ENCODE peak calls at places on chromosomes 11 and 22, in four cellular contexts. One of them, this sample, is unnamed.

GRCh38 chr11:2775626-2776350 is 76.0 kb upstream of the KCNQ1OT1 start:
- DNase-seq in transverse colon: no peak
- DNase-seq in fibroblast of the aortic adventitia: no peak
- DNase-seq in gastrocnemius medialis: no peak
- DNase-seq in this sample: no peak

GRCh38 chr11:70933986-70934583 is 318.3 kb downstream of the SHANK2 start:
- DNase-seq in transverse colon: no peak
- DNase-seq in fibroblast of the aortic adventitia: no peak
- DNase-seq in gastrocnemius medialis: no peak
- DNase-seq in this sample: no peak

GRCh38 chr11:107017433-107018227 is 646 bp downstream of the GUCY1A2 start:
- DNase-seq in transverse colon: no peak
- DNase-seq in fibroblast of the aortic adventitia: no peak
- DNase-seq in gastrocnemius medialis: peak; percentile 10
- DNase-seq in this sample: peak; percentile 51

GRCh38 chr22:22171357-22172218 is 73.0 kb upstream of the VPREB1 start:
- DNase-seq in transverse colon: no peak
- DNase-seq in fibroblast of the aortic adventitia: no peak
- DNase-seq in gastrocnemius medialis: no peak
- DNase-seq in this sample: peak; percentile 18

GRCh38 chr11:44680982-44681597 is 45.7 kb upstream of the TSPAN18 start:
- DNase-seq in transverse colon: no peak
- DNase-seq in fibroblast of the aortic adventitia: no peak
- DNase-seq in gastrocnemius medialis: no peak
- DNase-seq in this sample: no peak

GRCh38 chr11:60973699-60974098 is 2.2 kb downstream of the CD6 start:
- DNase-seq in transverse colon: no peak
- DNase-seq in fibroblast of the aortic adventitia: no peak
- DNase-seq in gastrocnemius medialis: no peak
- DNase-seq in this sample: no peak

GRCh38 chr22:43478621-43479285 is 66.9 kb downstream of the MPPED1 start:
- DNase-seq in transverse colon: no peak
- DNase-seq in fibroblast of the aortic adventitia: no peak
- DNase-seq in gastrocnemius medialis: no peak
- DNase-seq in this sample: no peak

GRCh38 chr11:17381156-17381555 is 7.3 kb downstream of the KCNJ11 start:
- DNase-seq in transverse colon: no peak
- DNase-seq in fibroblast of the aortic adventitia: no peak
- DNase-seq in gastrocnemius medialis: no peak
- DNase-seq in this sample: no peak

GRCh38 chr22:24186892-24187670 is 5.8 kb downstream of the SUSD2 start:
- DNase-seq in transverse colon: no peak
- DNase-seq in fibroblast of the aortic adventitia: no peak
- DNase-seq in gastrocnemius medialis: no peak
- DNase-seq in this sample: no peak

GRCh38 chr11:2526808-2527381 is 82.1 kb downstream of the KCNQ1 start:
- DNase-seq in transverse colon: peak; percentile 87
- DNase-seq in fibroblast of the aortic adventitia: no peak
- DNase-seq in gastrocnemius medialis: peak; percentile 33
- DNase-seq in this sample: peak; percentile 13

GRCh38 chr11:133968300-133968699 is 11.5 kb upstream of the IGSF9B start:
- DNase-seq in transverse colon: no peak
- DNase-seq in fibroblast of the aortic adventitia: no peak
- DNase-seq in gastrocnemius medialis: no peak
- DNase-seq in this sample: no peak

GRCh38 chr22:25452116-25452700 is 112.3 kb upstream of the GRK3 start:
- DNase-seq in transverse colon: no peak
- DNase-seq in fibroblast of the aortic adventitia: peak; percentile 74
- DNase-seq in gastrocnemius medialis: no peak
- DNase-seq in this sample: no peak

GRCh38 chr11:35321111-35321510 is 98.2 kb downstream of the SLC1A2 start:
- DNase-seq in transverse colon: no peak
- DNase-seq in fibroblast of the aortic adventitia: no peak
- DNase-seq in gastrocnemius medialis: no peak
- DNase-seq in this sample: no peak

GRCh38 chr11:79762271-79762935 is 321.6 kb upstream of the TENM4 start:
- DNase-seq in transverse colon: no peak
- DNase-seq in fibroblast of the aortic adventitia: no peak
- DNase-seq in gastrocnemius medialis: no peak
- DNase-seq in this sample: peak; percentile 10

GRCh38 chr22:29044657-29045176 is 16.9 kb downstream of the C22orf31 start:
- DNase-seq in transverse colon: no peak
- DNase-seq in fibroblast of the aortic adventitia: peak; percentile 77
- DNase-seq in gastrocnemius medialis: peak; percentile 53
- DNase-seq in this sample: peak; percentile 81

GRCh38 chr11:95297680-95298452 is 66.9 kb upstream of the SESN3 start:
- DNase-seq in transverse colon: no peak
- DNase-seq in fibroblast of the aortic adventitia: no peak
- DNase-seq in gastrocnemius medialis: no peak
- DNase-seq in this sample: no peak

GRCh38 chr22:22408731-22409696 is 99.5 kb downstream of the ZNF280B start:
- DNase-seq in transverse colon: peak; percentile 42
- DNase-seq in fibroblast of the aortic adventitia: peak; percentile 16
- DNase-seq in gastrocnemius medialis: no peak
- DNase-seq in this sample: peak; percentile 44

GRCh38 chr11:66293352-66293751 is 1.7 kb downstream of the TMEM151A start:
- DNase-seq in transverse colon: no peak
- DNase-seq in fibroblast of the aortic adventitia: no peak
- DNase-seq in gastrocnemius medialis: no peak
- DNase-seq in this sample: no peak

GRCh38 chr11:31783264-31783663 is 27.9 kb downstream of the PAX6 start:
- DNase-seq in transverse colon: no peak
- DNase-seq in fibroblast of the aortic adventitia: no peak
- DNase-seq in gastrocnemius medialis: no peak
- DNase-seq in this sample: no peak

GRCh38 chr11:34749666-34750659 is 129.1 kb downstream of the EHF start:
- DNase-seq in transverse colon: peak; percentile 54
- DNase-seq in fibroblast of the aortic adventitia: peak; percentile 95
- DNase-seq in gastrocnemius medialis: peak; percentile 87
- DNase-seq in this sample: peak; percentile 95

GRCh38 chr22:23403152-23403719 is 176.9 kb downstream of the IGLL1 start:
- DNase-seq in transverse colon: no peak
- DNase-seq in fibroblast of the aortic adventitia: no peak
- DNase-seq in gastrocnemius medialis: no peak
- DNase-seq in this sample: no peak

GRCh38 chr11:36150986-36151385 is 138.2 kb downstream of the COMMD9 start:
- DNase-seq in transverse colon: no peak
- DNase-seq in fibroblast of the aortic adventitia: peak; percentile 52
- DNase-seq in gastrocnemius medialis: no peak
- DNase-seq in this sample: no peak

GRCh38 chr22:41976070-41976901 is 7.0 kb downstream of the SEPTIN3 start:
- DNase-seq in transverse colon: peak; percentile 47
- DNase-seq in fibroblast of the aortic adventitia: no peak
- DNase-seq in gastrocnemius medialis: no peak
- DNase-seq in this sample: no peak

GRCh38 chr11:5004429-5005274 is 10.0 kb downstream of the OR51L1 start:
- DNase-seq in transverse colon: peak; percentile 46
- DNase-seq in fibroblast of the aortic adventitia: peak; percentile 56
- DNase-seq in gastrocnemius medialis: no peak
- DNase-seq in this sample: peak; percentile 82

GRCh38 chr22:36892292-36892691 is 21.1 kb upstream of the CSF2RB start:
- DNase-seq in transverse colon: no peak
- DNase-seq in fibroblast of the aortic adventitia: peak; percentile 45
- DNase-seq in gastrocnemius medialis: no peak
- DNase-seq in this sample: no peak

GRCh38 chr11:57920971-57921370 is 102.7 kb upstream of the OR9Q1 start:
- DNase-seq in transverse colon: no peak
- DNase-seq in fibroblast of the aortic adventitia: no peak
- DNase-seq in gastrocnemius medialis: no peak
- DNase-seq in this sample: no peak

GRCh38 chr11:58900479-58901420 is 38.5 kb upstream of the GLYATL1 start:
- DNase-seq in transverse colon: peak; percentile 82
- DNase-seq in fibroblast of the aortic adventitia: peak; percentile 81
- DNase-seq in gastrocnemius medialis: peak; percentile 29
- DNase-seq in this sample: peak; percentile 85

GRCh38 chr11:106644824-106645223 is 373.5 kb downstream of the GUCY1A2 start:
- DNase-seq in transverse colon: no peak
- DNase-seq in fibroblast of the aortic adventitia: peak; percentile 13
- DNase-seq in gastrocnemius medialis: no peak
- DNase-seq in this sample: peak; percentile 67

DNA sequence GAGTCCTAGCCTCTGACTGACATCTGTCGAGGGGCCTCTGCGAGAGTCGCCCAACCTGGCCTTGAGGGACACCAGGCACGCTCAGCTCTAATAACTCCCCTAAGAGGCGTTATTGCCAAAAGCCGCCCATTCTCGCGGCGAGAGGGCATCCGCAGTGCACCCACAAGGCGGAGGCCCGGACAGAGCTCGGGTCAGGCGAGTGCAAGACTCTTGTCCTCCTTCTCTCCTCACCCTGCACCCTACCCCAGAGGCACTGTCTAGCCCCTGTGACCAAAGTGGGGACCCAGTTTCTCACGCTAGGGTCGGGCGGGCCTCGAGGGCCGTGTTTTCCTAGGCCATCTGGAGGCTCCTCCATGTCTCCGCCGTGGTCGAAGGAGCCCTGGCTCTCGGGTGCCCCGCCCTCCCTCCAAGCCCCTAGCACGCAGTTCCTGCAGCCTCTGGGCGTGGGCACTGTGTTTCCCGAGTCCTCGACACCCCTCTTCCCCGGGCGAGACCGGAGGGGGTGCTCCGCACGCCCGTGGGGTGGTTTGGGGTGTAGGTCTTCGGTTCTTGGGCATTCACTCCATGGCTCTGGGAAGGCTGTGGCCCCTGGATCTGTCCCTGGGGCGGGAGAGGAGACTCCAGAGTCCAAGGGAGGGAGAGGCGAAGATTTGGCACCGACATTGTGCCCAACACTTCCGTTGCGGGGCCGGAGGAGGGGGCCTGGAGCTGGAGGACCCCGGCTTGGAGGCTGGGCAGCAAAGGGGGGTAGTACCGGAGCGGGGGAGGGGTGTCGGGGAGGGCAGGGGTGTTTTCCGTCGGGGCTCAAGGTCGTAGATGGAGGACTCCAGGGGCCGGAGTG is 1.0 kb downstream of the CHRM4 start:
- DNase-seq in transverse colon: no peak
- DNase-seq in fibroblast of the aortic adventitia: no peak
- DNase-seq in gastrocnemius medialis: no peak
- DNase-seq in this sample: no peak
- H3K4me3 ChIP-seq in transverse colon: peak overlapping the region; percentile 52
- H3K4me3 ChIP-seq in fibroblast of the aortic adventitia: no peak overlapping the region
- H3K4me3 ChIP-seq in gastrocnemius medialis: no peak overlapping the region
- H3K4me3 ChIP-seq in this sample: no peak overlapping the region

GRCh38 chr11:47539681-47540039 is 13.3 kb downstream of the CELF1 start:
- DNase-seq in transverse colon: no peak
- DNase-seq in fibroblast of the aortic adventitia: no peak
- DNase-seq in gastrocnemius medialis: peak; percentile 8
- DNase-seq in this sample: no peak
- TF ChIP-seq CTCF in transverse colon: no peak
- TF ChIP-seq CTCF in fibroblast of the aortic adventitia: no peak
- TF ChIP-seq CTCF in gastrocnemius medialis: no peak
- TF ChIP-seq CTCF in this sample: no peak

GRCh38 chr11:20261526-20261925 is 101.3 kb upstream of the DBX1 start:
- DNase-seq in transverse colon: no peak
- DNase-seq in fibroblast of the aortic adventitia: peak; percentile 8
- DNase-seq in gastrocnemius medialis: no peak
- DNase-seq in this sample: no peak
- H3K4me3 ChIP-seq in transverse colon: no peak overlapping the region
- H3K4me3 ChIP-seq in fibroblast of the aortic adventitia: no peak overlapping the region
- H3K4me3 ChIP-seq in gastrocnemius medialis: no peak overlapping the region
- H3K4me3 ChIP-seq in this sample: no peak overlapping the region

GRCh38 chr11:72015511-72016061 is 16.9 kb downstream of the IL18BP start:
- DNase-seq in transverse colon: no peak
- DNase-seq in fibroblast of the aortic adventitia: no peak
- DNase-seq in gastrocnemius medialis: no peak
- DNase-seq in this sample: peak; percentile 65
- TF ChIP-seq CTCF in transverse colon: no peak
- TF ChIP-seq CTCF in fibroblast of the aortic adventitia: peak; percentile 37
- TF ChIP-seq CTCF in gastrocnemius medialis: peak; percentile 30
- TF ChIP-seq CTCF in this sample: peak; percentile 77

DNA sequence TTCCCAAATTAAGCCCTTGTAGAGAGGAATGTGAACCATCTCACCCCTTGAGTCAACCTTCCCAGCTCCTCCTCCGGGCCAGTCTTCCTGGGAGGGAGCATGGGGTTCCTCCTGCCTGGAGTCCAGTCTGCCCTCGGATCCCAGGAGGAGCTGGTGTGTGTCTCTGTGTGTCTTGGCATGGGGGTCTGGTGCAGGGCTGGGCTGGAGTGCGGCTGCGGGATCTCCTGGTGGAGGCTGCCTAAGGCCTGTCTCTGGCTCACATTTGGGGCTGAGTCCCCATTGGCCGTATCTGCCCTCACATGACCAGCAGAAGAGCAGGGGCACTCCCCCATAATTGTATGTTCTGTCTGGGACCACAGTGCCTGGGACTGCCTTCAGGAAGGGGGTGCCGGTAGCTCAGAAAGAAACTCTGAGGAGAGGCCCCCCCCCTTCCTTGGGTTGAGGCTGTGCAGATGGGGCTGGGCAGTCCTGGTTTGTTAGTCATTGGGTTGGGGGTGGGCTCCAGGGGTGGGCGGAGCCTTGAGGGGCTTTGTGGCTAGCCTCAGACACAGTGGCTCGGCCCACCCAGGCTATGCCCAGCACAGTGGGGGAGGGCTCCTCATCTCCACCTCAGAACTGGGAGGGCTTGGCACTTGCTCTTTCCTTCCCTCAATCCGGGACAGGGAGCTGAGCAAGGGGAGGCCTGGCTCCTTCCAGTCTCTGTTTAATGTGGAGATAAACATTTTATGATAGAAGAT is 2.9 kb downstream of the C1QTNF5 start:
- DNase-seq in transverse colon: no peak
- DNase-seq in fibroblast of the aortic adventitia: no peak
- DNase-seq in gastrocnemius medialis: peak; percentile 15
- DNase-seq in this sample: no peak
- H3K4me3 ChIP-seq in transverse colon: no peak overlapping the region
- H3K4me3 ChIP-seq in fibroblast of the aortic adventitia: peak overlapping the region; percentile 33
- H3K4me3 ChIP-seq in gastrocnemius medialis: no peak overlapping the region
- H3K4me3 ChIP-seq in this sample: no peak overlapping the region

DNA sequence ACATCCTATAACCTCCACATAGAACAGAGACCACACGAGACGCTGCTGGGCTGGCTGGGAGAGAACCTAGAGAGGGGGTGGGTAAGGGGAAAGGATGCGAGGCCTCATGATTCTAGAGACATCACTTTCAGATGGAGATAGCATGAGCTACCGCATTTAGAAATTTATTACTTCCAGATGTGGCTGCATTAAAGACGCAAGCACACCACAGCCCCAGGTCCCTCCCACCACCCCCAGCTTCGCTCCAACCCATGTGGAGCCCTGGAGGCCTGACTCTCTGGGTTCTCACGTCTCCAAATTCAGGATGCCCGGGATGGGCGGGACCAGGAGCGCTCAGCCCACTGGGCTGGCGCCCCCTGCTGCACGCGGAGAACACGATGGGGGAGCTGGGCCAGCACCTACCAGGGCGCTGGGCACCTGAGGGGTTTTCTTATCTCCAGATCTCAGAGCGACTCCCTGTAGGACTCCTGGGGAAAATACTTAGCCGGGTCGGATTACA is 13.6 kb downstream of the MRPL21 start:
- DNase-seq in transverse colon: peak; percentile 30
- DNase-seq in fibroblast of the aortic adventitia: peak; percentile 94
- DNase-seq in gastrocnemius medialis: no peak
- DNase-seq in this sample: peak; percentile 89
- TF ChIP-seq CTCF in transverse colon: peak; percentile 18
- TF ChIP-seq CTCF in fibroblast of the aortic adventitia: peak; percentile 84
- TF ChIP-seq CTCF in gastrocnemius medialis: peak; percentile 50
- TF ChIP-seq CTCF in this sample: peak; percentile 84

This sample was measured in choroid plexus epithelial cell.